ENCODE peak calls at places on chromosome 20, in five cellular contexts. One of them, this sample, is unnamed. For H3K9me3, the result is how much of the 10 kb centered on the place peaks cover.

GRCh38 chr20:57596998-57597939 is 23.0 kb downstream of the ZBP1 start:
- DNase-seq in pancreas: peak
- DNase-seq in K562: peak
- DNase-seq in fibroblast of lung: peak
- DNase-seq in right lobe of liver: peak
- DNase-seq in this sample: peak

GRCh38 chr20:36399147-36399968 is 93.2 kb downstream of the DLGAP4 start:
- DNase-seq in pancreas: peak
- DNase-seq in K562: peak
- DNase-seq in fibroblast of lung: peak
- DNase-seq in right lobe of liver: no peak
- DNase-seq in this sample: peak

GRCh38 chr20:38729767-38730166 is 5.5 kb downstream of the SLC32A1 start:
- DNase-seq in pancreas: no peak
- DNase-seq in K562: no peak
- DNase-seq in fibroblast of lung: no peak
- DNase-seq in right lobe of liver: no peak
- DNase-seq in this sample: no peak

GRCh38 chr20:58003525-58003924 is 224.9 kb downstream of the ANKRD60 start:
- DNase-seq in pancreas: no peak
- DNase-seq in K562: peak
- DNase-seq in fibroblast of lung: no peak
- DNase-seq in right lobe of liver: no peak
- DNase-seq in this sample: no peak

GRCh38 chr20:40294175-40294574 is 394.9 kb downstream of the MAFB start:
- DNase-seq in pancreas: no peak
- DNase-seq in K562: no peak
- DNase-seq in fibroblast of lung: no peak
- DNase-seq in right lobe of liver: no peak
- DNase-seq in this sample: no peak

GRCh38 chr20:40462600-40462999 is 226.4 kb downstream of the MAFB start:
- DNase-seq in pancreas: no peak
- DNase-seq in K562: no peak
- DNase-seq in fibroblast of lung: no peak
- DNase-seq in right lobe of liver: no peak
- DNase-seq in this sample: no peak

GRCh38 chr20:37411408-37412306 is 65.7 kb downstream of the SRC start:
- DNase-seq in pancreas: no peak
- DNase-seq in K562: no peak
- DNase-seq in fibroblast of lung: peak
- DNase-seq in right lobe of liver: no peak
- DNase-seq in this sample: no peak

GRCh38 chr20:9939231-9939630 is 95.6 kb upstream of the ANKEF1 start:
- DNase-seq in pancreas: no peak
- DNase-seq in K562: no peak
- DNase-seq in fibroblast of lung: no peak
- DNase-seq in right lobe of liver: no peak
- DNase-seq in this sample: no peak

GRCh38 chr20:11083841-11084240 is 410.0 kb upstream of the JAG1 start:
- DNase-seq in pancreas: no peak
- DNase-seq in K562: no peak
- DNase-seq in fibroblast of lung: no peak
- DNase-seq in right lobe of liver: no peak
- DNase-seq in this sample: no peak

GRCh38 chr20:25543068-25543467 is 42.3 kb downstream of the NINL start:
- DNase-seq in pancreas: no peak
- DNase-seq in K562: no peak
- DNase-seq in fibroblast of lung: peak
- DNase-seq in right lobe of liver: no peak
- DNase-seq in this sample: no peak

GRCh38 chr20:8320306-8320705 is 188.2 kb downstream of the PLCB1 start:
- DNase-seq in pancreas: no peak
- DNase-seq in K562: no peak
- DNase-seq in fibroblast of lung: no peak
- DNase-seq in right lobe of liver: no peak
- DNase-seq in this sample: no peak

GRCh38 chr20:3383878-3384495 is 23.5 kb downstream of the DNAAF9 start:
- DNase-seq in pancreas: no peak
- DNase-seq in K562: no peak
- DNase-seq in fibroblast of lung: no peak
- DNase-seq in right lobe of liver: no peak
- DNase-seq in this sample: no peak

GRCh38 chr20:38202153-38202981 is 37.3 kb upstream of the TGM2 start:
- DNase-seq in pancreas: no peak
- DNase-seq in K562: no peak
- DNase-seq in fibroblast of lung: no peak
- DNase-seq in right lobe of liver: no peak
- DNase-seq in this sample: no peak

GRCh38 chr20:45832619-45833018 is 980 bp upstream of the SNX21 start:
- DNase-seq in pancreas: no peak
- DNase-seq in K562: no peak
- DNase-seq in fibroblast of lung: no peak
- DNase-seq in right lobe of liver: no peak
- DNase-seq in this sample: no peak

GRCh38 chr20:51938557-51939324 is 136.4 kb upstream of the SALL4 start:
- DNase-seq in pancreas: no peak
- DNase-seq in K562: no peak
- DNase-seq in fibroblast of lung: no peak
- DNase-seq in right lobe of liver: no peak
- DNase-seq in this sample: no peak

GRCh38 chr20:2131366-2131765 is 29.7 kb downstream of the STK35 start:
- DNase-seq in pancreas: no peak
- DNase-seq in K562: no peak
- DNase-seq in fibroblast of lung: peak
- DNase-seq in right lobe of liver: no peak
- DNase-seq in this sample: no peak

GRCh38 chr20:12287575-12287974 is 369.9 kb downstream of the BTBD3 start:
- DNase-seq in pancreas: no peak
- DNase-seq in K562: no peak
- DNase-seq in fibroblast of lung: no peak
- DNase-seq in right lobe of liver: no peak
- DNase-seq in this sample: no peak

GRCh38 chr20:33518071-33518470 is 28.2 kb downstream of the CBFA2T2 start:
- DNase-seq in pancreas: no peak
- DNase-seq in K562: no peak
- DNase-seq in fibroblast of lung: peak
- DNase-seq in right lobe of liver: no peak
- DNase-seq in this sample: no peak

GRCh38 chr20:41173791-41174341 is 36.5 kb downstream of the PLCG1 start:
- DNase-seq in pancreas: peak
- DNase-seq in K562: no peak
- DNase-seq in fibroblast of lung: no peak
- DNase-seq in right lobe of liver: no peak
- DNase-seq in this sample: no peak

GRCh38 chr20:45962031-45962755 is 9.8 kb downstream of the ZNF335 start:
- DNase-seq in pancreas: no peak
- DNase-seq in K562: no peak
- DNase-seq in fibroblast of lung: no peak
- DNase-seq in right lobe of liver: no peak
- DNase-seq in this sample: no peak

GRCh38 chr20:8018928-8019177 is 708 bp downstream of the TMX4 start:
- DNase-seq in pancreas: no peak
- DNase-seq in K562: no peak
- DNase-seq in fibroblast of lung: no peak
- DNase-seq in right lobe of liver: no peak
- DNase-seq in this sample: no peak

GRCh38 chr20:25035924-25036323 is 22.0 kb downstream of the ACSS1 start:
- DNase-seq in pancreas: no peak
- DNase-seq in K562: no peak
- DNase-seq in fibroblast of lung: no peak
- DNase-seq in right lobe of liver: no peak
- DNase-seq in this sample: peak

GRCh38 chr20:45779011-45779915 is 12.4 kb downstream of the WFDC3 start:
- DNase-seq in pancreas: peak
- DNase-seq in K562: no peak
- DNase-seq in fibroblast of lung: peak
- DNase-seq in right lobe of liver: no peak
- DNase-seq in this sample: no peak

GRCh38 chr20:25076731-25077609 is 5.0 kb downstream of the VSX1 start:
- DNase-seq in pancreas: peak
- DNase-seq in K562: no peak
- DNase-seq in fibroblast of lung: peak
- DNase-seq in right lobe of liver: peak
- DNase-seq in this sample: peak

GRCh38 chr20:52801628-52802006 is 170.5 kb upstream of the TSHZ2 start:
- DNase-seq in pancreas: peak
- DNase-seq in K562: no peak
- DNase-seq in fibroblast of lung: no peak
- DNase-seq in right lobe of liver: no peak
- DNase-seq in this sample: no peak

GRCh38 chr20:61346996-61347906 is 95.2 kb downstream of the CDH4 start:
- DNase-seq in pancreas: no peak
- DNase-seq in K562: no peak
- DNase-seq in fibroblast of lung: no peak
- DNase-seq in right lobe of liver: no peak
- DNase-seq in this sample: no peak

GRCh38 chr20:33859157-33859695 is 48.1 kb downstream of the CHMP4B start:
- DNase-seq in pancreas: no peak
- DNase-seq in K562: no peak
- DNase-seq in fibroblast of lung: no peak
- DNase-seq in right lobe of liver: no peak
- DNase-seq in this sample: peak

GRCh38 chr20:46438156-46438750 is 31.8 kb upstream of the ELMO2 start:
- DNase-seq in pancreas: peak
- DNase-seq in K562: peak
- DNase-seq in fibroblast of lung: peak
- DNase-seq in right lobe of liver: no peak
- DNase-seq in this sample: peak

GRCh38 chr20:3123542-3123941 is 36.1 kb downstream of the FASTKD5 start:
- DNase-seq in pancreas: no peak
- DNase-seq in K562: no peak
- DNase-seq in fibroblast of lung: no peak
- DNase-seq in right lobe of liver: no peak
- DNase-seq in this sample: no peak

DNA sequence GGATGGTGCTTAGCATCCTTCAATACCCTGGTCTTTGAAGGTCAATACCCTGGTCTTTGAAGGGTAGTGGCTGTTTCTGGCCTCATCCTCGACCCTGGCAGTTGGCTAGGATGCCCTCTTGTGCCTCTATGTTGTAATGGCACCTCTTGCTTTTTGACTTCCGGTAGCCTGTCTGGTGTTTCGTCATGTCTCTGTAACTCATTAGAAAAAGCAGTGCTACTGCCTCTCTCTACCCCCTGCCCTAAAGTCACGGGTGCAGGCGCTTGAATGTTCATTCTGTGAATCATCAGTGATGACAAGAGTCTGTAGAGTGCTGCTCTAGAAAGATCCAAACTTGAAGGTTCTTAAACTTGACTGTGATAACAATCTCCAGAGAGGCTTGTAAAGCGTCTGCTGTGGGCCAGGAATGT is 28.3 kb downstream of the RSPO4 start:
- DNase-seq in pancreas: no peak
- DNase-seq in K562: peak
- DNase-seq in fibroblast of lung: no peak
- DNase-seq in right lobe of liver: no peak
- DNase-seq in this sample: peak
- TF ChIP-seq CTCF in pancreas: no peak
- TF ChIP-seq CTCF in K562: peak
- TF ChIP-seq CTCF in fibroblast of lung: peak
- TF ChIP-seq CTCF in right lobe of liver: peak
- TF ChIP-seq CTCF in this sample: peak

GRCh38 chr20:18793625-18794427 is 19.8 kb upstream of the SCP2D1 start:
- DNase-seq in pancreas: peak
- DNase-seq in K562: peak
- DNase-seq in fibroblast of lung: peak
- DNase-seq in right lobe of liver: peak
- DNase-seq in this sample: peak

GRCh38 chr20:18788021-18788420 is 25.6 kb upstream of the SCP2D1 start:
- DNase-seq in pancreas: no peak
- DNase-seq in K562: no peak
- DNase-seq in fibroblast of lung: no peak
- DNase-seq in right lobe of liver: no peak
- DNase-seq in this sample: no peak

GRCh38 chr20:18794428-18794787 is 19.2 kb upstream of the SCP2D1 start:
- DNase-seq in pancreas: no peak
- DNase-seq in K562: no peak
- DNase-seq in fibroblast of lung: no peak
- DNase-seq in right lobe of liver: no peak
- DNase-seq in this sample: no peak

GRCh38 chr20:18795366-18795765 is 18.2 kb upstream of the SCP2D1 start:
- DNase-seq in pancreas: no peak
- DNase-seq in K562: no peak
- DNase-seq in fibroblast of lung: no peak
- DNase-seq in right lobe of liver: no peak
- DNase-seq in this sample: no peak

GRCh38 chr20:18790787-18791186 is 22.8 kb upstream of the SCP2D1 start:
- DNase-seq in pancreas: no peak
- DNase-seq in K562: no peak
- DNase-seq in fibroblast of lung: no peak
- DNase-seq in right lobe of liver: no peak
- DNase-seq in this sample: no peak
- H3K9me3 ChIP-seq in pancreas: under half
- H3K9me3 ChIP-seq in K562: under half
- H3K9me3 ChIP-seq in fibroblast of lung: under half
- H3K9me3 ChIP-seq in right lobe of liver: under half
- H3K9me3 ChIP-seq in this sample: under half

DNA sequence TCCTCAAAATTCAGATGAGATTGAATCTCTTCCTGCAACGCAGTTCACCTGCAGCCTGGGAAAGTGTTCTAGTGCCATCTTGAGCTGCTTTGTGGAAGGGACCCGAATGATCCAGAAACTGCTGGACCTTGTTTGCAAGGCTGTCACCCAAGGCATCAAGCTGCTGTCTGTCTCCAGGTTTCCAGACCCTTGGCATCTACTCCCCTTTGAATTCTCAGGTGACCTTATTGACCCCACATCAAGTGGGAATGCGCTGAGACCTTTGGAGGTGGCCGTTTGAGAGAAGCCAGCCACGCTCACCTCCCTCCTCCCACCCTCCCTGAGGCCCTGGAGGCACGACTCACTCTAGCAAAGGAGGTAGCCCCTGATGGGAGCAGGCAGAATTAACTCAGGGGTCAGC is 112.5 kb downstream of the EDN3 start:
- DNase-seq in pancreas: no peak
- DNase-seq in K562: no peak
- DNase-seq in fibroblast of lung: no peak
- DNase-seq in right lobe of liver: no peak
- DNase-seq in this sample: no peak
- TF ChIP-seq CTCF in pancreas: no peak
- TF ChIP-seq CTCF in K562: no peak
- TF ChIP-seq CTCF in fibroblast of lung: no peak
- TF ChIP-seq CTCF in right lobe of liver: no peak
- TF ChIP-seq CTCF in this sample: no peak

DNA sequence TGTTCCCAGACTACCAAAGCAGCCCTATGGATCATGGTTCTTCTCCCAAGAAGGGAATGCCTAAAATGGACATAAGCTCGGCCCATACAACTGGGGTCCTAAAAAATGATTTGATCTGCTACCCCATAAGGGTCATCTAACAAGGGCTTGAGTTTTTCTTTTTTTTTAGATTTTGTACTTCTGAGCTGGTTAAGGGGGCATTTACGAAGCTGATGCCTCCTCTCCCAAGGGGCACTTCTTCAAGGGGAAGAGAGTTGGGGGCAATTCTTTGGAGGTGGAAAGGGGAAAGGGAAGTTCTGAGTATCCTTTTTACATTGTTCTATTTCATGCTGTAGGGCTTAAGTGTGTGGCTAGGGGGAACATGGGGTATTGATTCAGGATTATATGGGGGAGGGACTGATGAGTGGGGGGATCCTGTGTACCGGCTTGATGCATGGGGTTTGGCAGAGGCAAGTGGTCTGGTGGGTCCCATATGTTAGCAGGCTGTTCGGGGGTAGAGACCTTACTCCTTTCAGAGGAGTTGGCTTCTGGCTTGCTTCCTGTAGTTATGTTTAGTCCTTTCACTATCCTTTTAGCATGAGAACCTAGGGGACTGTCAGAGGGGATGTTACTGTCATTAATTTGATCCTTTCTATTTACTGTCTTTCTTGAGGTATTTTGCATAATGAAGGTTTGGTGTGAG is 8.1 kb upstream of the ZNFX1 start:
- DNase-seq in pancreas: no peak
- DNase-seq in K562: no peak
- DNase-seq in fibroblast of lung: no peak
- DNase-seq in right lobe of liver: no peak
- DNase-seq in this sample: no peak
- H3K9me3 ChIP-seq in pancreas: under half
- H3K9me3 ChIP-seq in K562: under half
- H3K9me3 ChIP-seq in fibroblast of lung: under half
- H3K9me3 ChIP-seq in right lobe of liver: under half
- H3K9me3 ChIP-seq in this sample: under half

This sample was measured in MM.1S.